ENCODE peak calls at places on chromosomes 2 and 18, in six cellular contexts. P, X, M, E, B and Y are unnamed samples. For H3K4me1, the result is how much of the 10 kb centered on the place peaks cover.

GRCh38 chr2:195038158-195038557 is 618.9 kb upstream of the SLC39A10 start:
- DNase-seq in B (no peak), X (no peak), E (no peak), M (no peak), P (no peak), Y (no peak)

GRCh38 chr2:61255580-61256437 is 93.8 kb downstream of the C2orf74 start:
- DNase-seq in X (no peak), E (no peak), M (no peak), B (no peak), P (no peak), Y (no peak)

GRCh38 chr2:12721571-12722444 is 5.1 kb downstream of the TRIB2 start:
- DNase-seq in E (no peak), M (no peak), B (no peak), X (no peak), P (no peak), Y (no peak)

GRCh38 chr2:151827564-151828142 is 568 bp downstream of the ARL5A start:
- DNase-seq in E (peak), B (peak), M (peak), X (peak), P (peak), Y (no peak)

GRCh38 chr2:36459725-36460137 is 104.2 kb downstream of the CRIM1 start:
- DNase-seq in B (peak), P (no peak), X (peak), M (no peak), E (no peak), Y (no peak)

GRCh38 chr2:210814626-210815025 is 258.2 kb downstream of the CPS1 start:
- DNase-seq in P (no peak), X (no peak), M (no peak), E (no peak), B (no peak), Y (no peak)

GRCh38 chr18:48153641-48154481 is 223.4 kb upstream of the SMAD2 start:
- DNase-seq in B (no peak), M (no peak), X (no peak), E (peak), P (no peak), Y (no peak)

GRCh38 chr2:4272261-4272858 is 569.0 kb downstream of the DCDC2C start:
- DNase-seq in B (no peak), M (no peak), E (no peak), X (no peak), P (no peak), Y (no peak)

GRCh38 chr2:238119756-238120462 is 18.6 kb upstream of the KLHL30 start:
- DNase-seq in X (no peak), M (no peak), B (no peak), E (no peak), P (peak), Y (no peak)

GRCh38 chr2:230172852-230173251 is 46.9 kb downstream of the SP110 start:
- DNase-seq in M (no peak), X (no peak), E (no peak), B (no peak), P (no peak), Y (no peak)

GRCh38 chr2:25743132-25743830 is 69.9 kb upstream of the DTNB start:
- DNase-seq in P (no peak), B (no peak), M (no peak), E (no peak), X (no peak), Y (no peak)

GRCh38 chr18:30150466-30151019 is 892.0 kb downstream of the DSC3 start:
- DNase-seq in X (no peak), P (no peak), M (no peak), B (no peak), E (no peak), Y (no peak)
- H3K4me1 ChIP-seq in X (under half), P (under half), M (under half), B (under half), E (under half), Y (under half)

GRCh38 chr2:104840151-104840550 is 13.8 kb upstream of the POU3F3 start:
- DNase-seq in X (no peak), B (no peak), E (no peak), M (no peak), P (no peak), Y (no peak)
- H3K4me3 ChIP-seq in X (no peak), B (no peak), E (no peak), M (no peak), P (no peak), Y (no peak)

GRCh38 chr2:114426111-114426510 is 16.3 kb upstream of the DPP10 start:
- DNase-seq in B (no peak), M (no peak), X (no peak), E (no peak), P (no peak), Y (no peak)
- TF ChIP-seq CTCF in B (no peak), M (no peak), X (no peak), E (no peak), P (no peak), Y (no peak)

GRCh38 chr2:54631755-54632154 is 91.7 kb upstream of the EML6 start:
- DNase-seq in X (no peak), E (no peak), P (no peak), B (no peak), M (no peak), Y (no peak)
- H3K4me1 ChIP-seq in X (under half), E (under half), P (under half), B (under half), M (under half), Y (under half)

GRCh38 chr2:200373973-200374416 is 67.5 kb downstream of the SPATS2L start:
- DNase-seq in X (no peak), B (no peak), M (no peak), P (no peak), E (no peak), Y (no peak)
- H3K4me3 ChIP-seq in X (peak), B (no peak), M (no peak), P (no peak), E (no peak), Y (peak)

DNA sequence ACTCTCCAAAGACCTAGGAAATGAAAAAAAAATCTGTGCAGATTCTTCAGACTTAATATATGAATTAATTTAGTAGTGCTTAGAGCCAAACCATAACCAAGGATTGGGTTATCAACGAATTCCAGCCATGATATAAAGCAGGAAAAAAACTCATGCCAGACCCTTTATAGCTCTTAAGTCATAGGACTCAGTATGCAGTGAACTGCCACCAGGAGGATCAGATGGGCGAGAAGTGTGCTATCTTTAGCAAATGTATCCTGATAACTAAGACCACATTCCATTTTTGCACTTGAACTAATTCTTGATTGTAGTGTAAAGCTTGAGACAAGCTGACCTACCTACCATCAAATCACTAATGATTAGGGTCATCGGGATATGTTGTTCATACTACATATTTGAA is 178.1 kb downstream of the IKZF2 start:
- DNase-seq in E (no peak), P (no peak), M (no peak), X (no peak), B (no peak), Y (no peak)
- TF ChIP-seq CTCF in E (no peak), P (no peak), M (no peak), X (no peak), B (no peak), Y (no peak)